ENCODE peak calls at places on chromosomes 4 and X, in five cellular contexts. One of them, this sample, is unnamed.

GRCh38 chr4:139978692-139979091 is 175.3 kb downstream of the MAML3 start:
- DNase-seq in GM12891: peak; percentile 25
- DNase-seq in GM12878: peak; percentile 75
- DNase-seq in K562: no peak
- DNase-seq in HepG2: no peak
- DNase-seq in this sample: peak; percentile 29

GRCh38 chr4:73451404-73451803 is 15.4 kb downstream of the AFP start:
- DNase-seq in GM12891: no peak
- DNase-seq in HepG2: no peak
- DNase-seq in GM12878: no peak
- DNase-seq in K562: no peak
- DNase-seq in this sample: no peak

GRCh38 chr4:9384126-9384525 is 21.2 kb downstream of the USP17L30 start:
- DNase-seq in HepG2: no peak
- DNase-seq in GM12878: no peak
- DNase-seq in GM12891: no peak
- DNase-seq in K562: no peak
- DNase-seq in this sample: no peak

GRCh38 chr4:184100297-184100885 is 117.3 kb downstream of the ENPP6 start:
- DNase-seq in GM12891: peak; percentile 74
- DNase-seq in GM12878: no peak
- DNase-seq in HepG2: no peak
- DNase-seq in K562: peak; percentile 74
- DNase-seq in this sample: peak; percentile 62

GRCh38 chr4:179855471-179855870 is 2387.7 kb upstream of the TENM3 start:
- DNase-seq in K562: no peak
- DNase-seq in GM12891: no peak
- DNase-seq in HepG2: no peak
- DNase-seq in GM12878: no peak
- DNase-seq in this sample: no peak

GRCh38 chr4:111475001-111475400 is 670.3 kb upstream of the FAM241A start:
- DNase-seq in GM12878: no peak
- DNase-seq in GM12891: no peak
- DNase-seq in HepG2: peak; percentile 17
- DNase-seq in K562: no peak
- DNase-seq in this sample: no peak

GRCh38 chr4:120466429-120466828 is 399.8 kb upstream of the MAD2L1 start:
- DNase-seq in HepG2: no peak
- DNase-seq in GM12878: no peak
- DNase-seq in GM12891: no peak
- DNase-seq in K562: no peak
- DNase-seq in this sample: no peak

GRCh38 chrX:255923-256331 is 25.3 kb upstream of the PLCXD1 start:
- DNase-seq in HepG2: no peak
- DNase-seq in GM12878: no peak
- DNase-seq in K562: no peak
- DNase-seq in GM12891: no peak
- DNase-seq in this sample: no peak

DNA sequence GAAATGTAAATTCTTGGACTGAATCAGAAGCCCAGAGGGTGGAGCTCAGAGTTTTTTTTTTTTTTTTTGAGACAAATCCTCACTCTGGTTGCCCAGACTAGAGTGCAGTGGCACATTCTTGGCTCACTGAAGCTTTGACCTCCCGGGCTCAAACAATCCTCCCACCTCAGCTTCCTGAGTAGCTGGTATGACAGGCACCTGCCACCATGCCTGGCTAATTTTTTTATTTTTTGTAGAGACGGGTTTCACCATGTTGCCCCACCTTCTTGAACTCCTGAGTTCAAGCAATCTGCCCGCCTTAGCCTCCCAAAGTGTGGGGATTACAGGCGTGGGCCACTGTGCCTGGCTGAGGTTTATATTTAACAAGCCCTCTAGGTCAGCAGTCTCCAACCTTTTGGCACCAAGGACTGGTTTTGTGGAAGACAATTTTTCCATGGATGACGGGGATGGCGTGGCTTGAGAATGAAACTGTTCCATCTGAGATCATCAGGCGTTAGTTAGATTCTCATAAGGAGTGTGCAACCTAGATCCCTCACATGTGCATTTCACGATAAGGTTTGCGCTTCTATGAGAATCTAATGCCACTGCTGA is 76.7 kb downstream of the FHIP1A start:
- DNase-seq in K562: no peak
- DNase-seq in GM12878: no peak
- DNase-seq in GM12891: no peak
- DNase-seq in HepG2: no peak
- DNase-seq in this sample: no peak
- TF ChIP-seq TAF1 in K562: no peak
- TF ChIP-seq TAF1 in GM12878: no peak
- TF ChIP-seq TAF1 in GM12891: no peak
- TF ChIP-seq TAF1 in HepG2: no peak
- TF ChIP-seq TAF1 in this sample: no peak

GRCh38 chr4:66569228-66569627 is 898.9 kb upstream of the EPHA5 start:
- DNase-seq in GM12878: no peak
- DNase-seq in K562: no peak
- DNase-seq in HepG2: no peak
- DNase-seq in GM12891: no peak
- DNase-seq in this sample: no peak

GRCh38 chr4:66575024-66575696 is 904.9 kb upstream of the EPHA5 start:
- DNase-seq in HepG2: peak; percentile 59
- DNase-seq in K562: no peak
- DNase-seq in GM12878: no peak
- DNase-seq in GM12891: no peak
- DNase-seq in this sample: no peak

GRCh38 chr4:66571145-66571544 is 900.9 kb upstream of the EPHA5 start:
- DNase-seq in HepG2: no peak
- DNase-seq in K562: no peak
- DNase-seq in GM12891: no peak
- DNase-seq in GM12878: no peak
- DNase-seq in this sample: no peak

GRCh38 chr4:66574145-66574978 is 904.1 kb upstream of the EPHA5 start:
- DNase-seq in HepG2: no peak
- DNase-seq in GM12878: no peak
- DNase-seq in K562: no peak
- DNase-seq in GM12891: no peak
- DNase-seq in this sample: no peak

DNA sequence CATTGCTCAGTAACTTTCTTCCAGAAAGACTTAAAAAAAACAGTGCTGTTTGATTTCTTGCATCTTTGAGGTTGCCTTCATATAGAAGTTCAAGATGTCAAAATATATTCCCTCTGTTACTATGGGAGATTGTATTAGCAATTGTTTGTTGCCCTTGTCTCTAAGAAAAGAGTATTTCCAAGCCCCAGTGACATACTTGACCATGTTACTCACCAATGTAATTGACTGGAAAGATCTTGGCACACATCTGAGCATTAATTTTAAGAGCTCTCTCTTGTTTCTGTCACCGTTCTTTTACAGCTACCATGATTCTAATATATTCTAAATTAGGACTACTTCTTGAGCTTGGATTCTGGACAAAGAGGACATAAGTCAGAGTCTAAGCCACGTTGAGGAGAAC is 902.7 kb upstream of the EPHA5 start:
- DNase-seq in GM12878: no peak
- DNase-seq in K562: no peak
- DNase-seq in HepG2: no peak
- DNase-seq in GM12891: no peak
- DNase-seq in this sample: no peak
- TF ChIP-seq POLR2AphosphoS5 in GM12878: no peak
- TF ChIP-seq POLR2AphosphoS5 in K562: no peak
- TF ChIP-seq POLR2AphosphoS5 in HepG2: no peak
- TF ChIP-seq POLR2AphosphoS5 in GM12891: no peak
- TF ChIP-seq POLR2AphosphoS5 in this sample: no peak

GRCh38 chr4:53321988-53322289 is 43.9 kb downstream of the SCFD2 start:
- DNase-seq in GM12891: no peak
- DNase-seq in GM12878: no peak
- DNase-seq in HepG2: no peak
- DNase-seq in K562: no peak
- DNase-seq in this sample: no peak

GRCh38 chr4:53321151-53321987 is 44.5 kb downstream of the SCFD2 start:
- DNase-seq in GM12891: no peak
- DNase-seq in GM12878: no peak
- DNase-seq in K562: no peak
- DNase-seq in HepG2: no peak
- DNase-seq in this sample: no peak

GRCh38 chr4:53322696-53323095 is 43.2 kb downstream of the SCFD2 start:
- DNase-seq in GM12878: no peak
- DNase-seq in K562: no peak
- DNase-seq in HepG2: peak; percentile 82
- DNase-seq in GM12891: no peak
- DNase-seq in this sample: no peak

DNA sequence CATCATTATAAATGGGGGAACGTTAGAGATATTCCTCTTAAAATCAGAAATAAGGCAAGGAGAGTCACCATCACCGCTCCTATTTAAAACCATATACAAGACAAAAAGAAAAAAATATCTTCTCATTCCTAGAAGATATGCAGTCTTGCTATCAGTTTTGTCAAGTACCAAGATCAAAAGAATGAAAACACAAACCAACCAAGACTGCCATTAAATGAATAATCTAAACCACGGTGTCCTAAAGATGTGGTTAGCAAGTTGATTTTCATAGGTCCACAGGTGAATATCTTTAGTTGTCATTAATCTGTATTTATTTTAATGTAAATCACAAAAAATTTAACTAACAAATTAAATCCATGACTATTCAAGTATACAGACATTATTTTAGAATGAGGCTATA is 39.3 kb downstream of the SCFD2 start:
- DNase-seq in GM12878: no peak
- DNase-seq in K562: no peak
- DNase-seq in HepG2: no peak
- DNase-seq in GM12891: no peak
- DNase-seq in this sample: no peak
- TF ChIP-seq TAF1 in GM12878: no peak
- TF ChIP-seq TAF1 in K562: no peak
- TF ChIP-seq TAF1 in HepG2: no peak
- TF ChIP-seq TAF1 in GM12891: no peak
- TF ChIP-seq TAF1 in this sample: no peak

DNA sequence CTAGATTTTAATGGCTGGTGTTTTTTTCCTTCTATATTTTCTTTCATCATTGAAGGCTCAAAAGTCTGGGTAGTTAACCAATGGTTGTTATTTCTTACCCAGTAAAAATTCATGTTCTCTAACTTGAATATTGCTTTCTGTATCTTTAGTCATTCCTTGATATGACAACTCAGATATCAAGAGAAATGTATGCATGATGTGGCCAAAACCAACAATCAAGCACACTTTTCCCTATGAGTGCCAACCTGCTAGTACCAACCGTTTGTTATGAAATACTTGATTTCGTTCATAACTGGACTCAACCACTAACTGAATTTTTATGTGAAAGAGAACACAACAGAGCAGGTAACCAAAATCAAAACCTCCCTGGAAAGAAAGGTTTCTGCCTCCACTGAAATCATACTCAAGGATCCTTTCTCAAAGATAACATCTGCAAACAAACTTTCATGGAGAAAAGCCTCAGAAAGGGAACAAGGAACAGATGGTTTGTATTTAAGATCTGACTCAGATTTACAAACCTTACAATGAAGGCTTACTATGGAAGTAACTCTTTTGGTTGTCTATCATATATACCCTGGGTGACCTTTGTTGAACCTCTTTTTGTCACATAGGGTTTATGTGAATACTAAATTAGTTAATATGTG is 8.3 kb upstream of the VEGFC start:
- DNase-seq in GM12878: no peak
- DNase-seq in K562: no peak
- DNase-seq in GM12891: no peak
- DNase-seq in HepG2: no peak
- DNase-seq in this sample: no peak
- TF ChIP-seq POLR2AphosphoS5 in GM12878: no peak
- TF ChIP-seq POLR2AphosphoS5 in K562: no peak
- TF ChIP-seq POLR2AphosphoS5 in GM12891: no peak
- TF ChIP-seq POLR2AphosphoS5 in HepG2: no peak
- TF ChIP-seq POLR2AphosphoS5 in this sample: no peak

DNA sequence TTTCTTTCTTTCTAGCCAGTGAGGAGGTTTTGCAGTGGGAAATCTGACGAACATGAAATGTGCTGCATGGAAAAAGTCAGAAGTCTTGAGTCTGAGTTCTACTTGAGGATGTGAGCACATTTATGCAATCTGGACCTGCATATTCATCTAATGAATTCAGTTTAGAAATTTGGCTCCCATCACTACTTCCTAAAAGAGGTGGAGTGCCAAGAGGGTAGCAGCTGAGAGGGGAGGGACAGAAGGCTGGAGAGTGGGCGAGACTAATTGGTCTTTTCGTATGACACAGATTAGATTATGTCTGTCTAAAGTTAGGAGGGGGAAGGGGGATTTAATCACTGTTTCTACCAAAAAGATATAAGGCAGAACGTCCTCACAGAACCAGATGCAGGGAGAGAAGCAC is 535.9 kb downstream of the IQCM start:
- DNase-seq in K562: no peak
- DNase-seq in HepG2: no peak
- DNase-seq in GM12891: no peak
- DNase-seq in GM12878: no peak
- DNase-seq in this sample: no peak
- TF ChIP-seq TAF1 in K562: no peak
- TF ChIP-seq TAF1 in HepG2: no peak
- TF ChIP-seq TAF1 in GM12891: no peak
- TF ChIP-seq TAF1 in GM12878: no peak
- TF ChIP-seq TAF1 in this sample: no peak

DNA sequence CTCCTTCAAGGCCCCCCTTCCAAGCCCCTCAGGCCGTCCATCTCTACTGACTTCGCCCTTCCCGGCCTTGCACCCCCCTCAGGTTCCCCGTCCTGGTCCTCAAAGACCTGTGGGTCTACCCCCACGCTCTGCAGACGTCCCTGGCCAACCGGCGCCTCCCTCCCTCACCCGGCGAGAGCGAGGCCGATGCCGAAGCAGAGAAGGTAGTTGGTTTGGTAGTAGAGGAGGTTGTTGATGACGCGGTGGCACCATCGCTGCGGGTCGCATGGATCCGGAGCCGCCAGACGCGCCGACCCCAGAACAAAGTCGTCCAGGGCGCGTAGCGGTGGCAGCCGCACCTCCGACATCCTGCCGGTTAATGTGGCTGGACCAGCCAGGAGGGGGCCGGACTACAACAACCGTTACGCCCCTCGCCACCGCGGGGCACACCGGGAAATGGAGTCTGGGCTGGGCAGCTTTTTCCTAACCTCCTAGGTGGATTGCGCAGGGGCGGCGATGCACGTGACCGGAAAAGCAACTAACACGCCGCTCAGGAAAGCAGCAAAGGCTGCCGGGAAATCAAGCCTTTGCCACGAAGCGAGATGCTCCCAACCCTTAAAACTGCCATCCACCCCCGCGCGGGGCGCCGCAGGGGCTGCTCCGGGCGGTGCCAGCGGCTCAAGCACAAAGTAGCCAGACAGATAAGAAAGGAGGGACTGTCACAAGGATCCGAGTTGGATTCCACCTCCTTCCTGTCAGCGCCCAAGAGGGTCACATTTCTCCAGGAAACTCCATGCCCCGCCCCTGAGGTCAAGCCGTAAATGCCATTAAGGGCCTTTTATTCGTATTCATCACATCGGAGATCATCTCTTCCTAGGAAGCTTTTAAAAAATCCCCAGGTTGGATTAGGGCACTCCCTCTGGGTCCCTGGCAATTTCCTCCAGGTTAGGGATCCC is at the start of gene PRAF2:
- DNase-seq in K562: no peak
- DNase-seq in GM12878: peak; percentile 42
- DNase-seq in GM12891: peak; percentile 90
- DNase-seq in HepG2: no peak
- DNase-seq in this sample: peak; percentile 87
- TF ChIP-seq POLR2AphosphoS5 in K562: no peak
- TF ChIP-seq POLR2AphosphoS5 in GM12878: no peak
- TF ChIP-seq POLR2AphosphoS5 in GM12891: no peak
- TF ChIP-seq POLR2AphosphoS5 in HepG2: no peak
- TF ChIP-seq POLR2AphosphoS5 in this sample: no peak

GRCh38 chrX:155577682-155578081 is 35.1 kb downstream of the TMLHE start:
- DNase-seq in K562: no peak
- DNase-seq in GM12878: peak; percentile 2
- DNase-seq in GM12891: no peak
- DNase-seq in HepG2: no peak
- DNase-seq in this sample: peak; percentile 6
- TF ChIP-seq TAF1 in K562: no peak
- TF ChIP-seq TAF1 in GM12878: no peak
- TF ChIP-seq TAF1 in GM12891: no peak
- TF ChIP-seq TAF1 in HepG2: no peak
- TF ChIP-seq TAF1 in this sample: no peak